ENCODE peak calls at places on chromosomes 5 and 9, in seven cellular contexts. O is body of pancreas, G is adrenal gland, R is breast epithelium, A is colonic mucosa, C is upper lobe of left lung, I is BE2C. N is an unnamed sample. For H3K4me1, the result is how much of the 10 kb centered on the place peaks cover.

GRCh38 chr5:53123702-53124101 is 14.1 kb upstream of the MOCS2 start:
- DNase-seq in C (no peak), R (no peak), I (no peak), A (no peak), O (no peak), G (no peak), N (no peak)

GRCh38 chr9:113899205-113899604 is 23.1 kb downstream of the ZNF618 start:
- DNase-seq in I (no peak), R (no peak), C (no peak), G (no peak), O (no peak), A (no peak), N (no peak)

GRCh38 chr9:128735373-128735772 is 11.4 kb upstream of the ZDHHC12 start:
- DNase-seq in I (peak), A (no peak), O (peak), R (no peak), C (no peak), G (peak), N (no peak)

GRCh38 chr5:181187500-181188213 is 17.3 kb downstream of the TRIM7 start:
- DNase-seq in R (peak), G (peak), O (peak), C (peak), I (peak), A (peak), N (peak)

GRCh38 chr5:41517909-41518308 is 7.5 kb upstream of the PLCXD3 start:
- DNase-seq in O (no peak), R (no peak), C (no peak), I (no peak), G (no peak), A (no peak), N (no peak)

GRCh38 chr5:39198080-39198479 is 21.3 kb downstream of the FYB1 start:
- DNase-seq in G (no peak), C (no peak), I (no peak), O (no peak), A (no peak), R (no peak), N (no peak)

GRCh38 chr5:150138551-150139265 is 16.9 kb downstream of the PDGFRB start:
- DNase-seq in I (no peak), O (peak), A (no peak), R (peak), C (peak), G (peak), N (no peak)

GRCh38 chr9:110744753-110745522 is 76.3 kb downstream of the MUSK start:
- DNase-seq in I (no peak), O (peak), C (no peak), G (peak), A (no peak), R (no peak), N (peak)

GRCh38 chr5:154756871-154757646 is 1.9 kb downstream of the LARP1 start:
- DNase-seq in A (peak), I (peak), C (peak), G (peak), R (no peak), O (peak), N (peak)

GRCh38 chr5:74294231-74294705 is 346.3 kb downstream of the ENC1 start:
- DNase-seq in A (no peak), O (no peak), I (no peak), R (no peak), G (no peak), C (no peak), N (peak)

GRCh38 chr9:105290401-105290800 is 46.0 kb downstream of the SLC44A1 start:
- DNase-seq in O (peak), C (no peak), R (no peak), G (no peak), A (no peak), I (no peak), N (no peak)

GRCh38 chr5:10036136-10036535 is 213.6 kb downstream of the ATPSCKMT start:
- DNase-seq in O (no peak), C (no peak), A (no peak), G (no peak), I (peak), R (no peak), N (no peak)

GRCh38 chr5:176609724-176610429 is at the start of gene GPRIN1:
- DNase-seq in G (no peak), I (peak), C (peak), R (no peak), O (peak), A (peak), N (peak)

GRCh38 chr9:95229230-95229933 is 88.1 kb downstream of the FANCC start:
- DNase-seq in C (no peak), O (no peak), R (no peak), A (no peak), G (no peak), I (no peak), N (no peak)

GRCh38 chr5:18761801-18762200 is 1127.5 kb downstream of the TAF11L14 start:
- DNase-seq in I (no peak), R (no peak), G (no peak), C (no peak), A (no peak), O (no peak), N (no peak)

GRCh38 chr9:117377046-117377445 is 37.8 kb downstream of the ASTN2 start:
- DNase-seq in O (peak), R (no peak), I (peak), C (no peak), G (no peak), A (no peak), N (no peak)

GRCh38 chr9:89654025-89654662 is 49.3 kb downstream of the GADD45G start:
- DNase-seq in A (no peak), I (no peak), O (peak), G (no peak), C (no peak), R (no peak), N (no peak)

GRCh38 chr5:149063901-149064478 is 1.1 kb upstream of the SH3TC2 start:
- DNase-seq in C (no peak), R (no peak), O (no peak), A (no peak), I (no peak), G (no peak), N (no peak)

GRCh38 chr5:135371738-135372232 is 27.2 kb downstream of the MACROH2A1 start:
- DNase-seq in O (no peak), A (no peak), G (no peak), R (no peak), I (no peak), C (no peak), N (no peak)

DNA sequence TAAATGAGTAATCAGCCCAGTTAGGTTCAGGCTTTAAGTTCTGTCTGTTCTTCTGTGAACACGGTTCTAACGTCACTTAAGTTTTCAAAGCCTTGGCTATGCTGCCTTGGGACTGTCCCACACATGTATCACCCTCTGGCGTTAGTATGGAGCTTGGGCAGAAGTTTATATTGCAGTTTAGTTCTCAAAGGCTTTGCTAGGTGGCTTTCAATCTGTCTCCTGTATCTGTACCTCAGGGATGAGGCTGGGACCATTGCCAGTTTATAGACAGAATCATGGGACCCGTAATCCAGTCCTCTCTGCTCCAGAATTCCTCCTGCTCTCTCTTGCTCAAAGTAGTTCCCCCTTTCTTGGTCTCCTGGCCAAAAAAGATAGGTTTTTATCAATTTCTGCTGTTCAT is 12.1 kb downstream of the C9orf40 start:
- DNase-seq in O (peak), I (no peak), R (no peak), C (no peak), A (peak), G (no peak), N (no peak)
- TF ChIP-seq CTCF in O (peak), I (no peak), R (no peak), C (no peak), A (no peak), G (no peak), N (no peak)

GRCh38 chr5:108278285-108279240 is 103.3 kb downstream of the FBXL17 start:
- DNase-seq in R (no peak), A (no peak), I (no peak), C (no peak), O (no peak), G (no peak), N (no peak)
- H3K4me3 ChIP-seq in R (no peak), A (no peak), I (no peak), C (no peak), O (no peak), G (no peak), N (no peak)

GRCh38 chr9:124279531-124280175 is 21.9 kb downstream of the NEK6 start:
- DNase-seq in C (no peak), O (no peak), R (no peak), G (no peak), A (no peak), I (no peak), N (no peak)

GRCh38 chr9:124278054-124278540 is 20.3 kb downstream of the NEK6 start:
- DNase-seq in C (no peak), R (no peak), G (no peak), I (no peak), O (no peak), A (no peak), N (no peak)

GRCh38 chr9:124280176-124280691 is 22.5 kb downstream of the NEK6 start:
- DNase-seq in A (no peak), O (no peak), R (no peak), C (no peak), G (peak), I (no peak), N (no peak)

GRCh38 chr9:124274738-124275137 is 17.0 kb downstream of the NEK6 start:
- DNase-seq in C (no peak), I (no peak), R (no peak), O (no peak), G (no peak), A (no peak), N (no peak)

DNA sequence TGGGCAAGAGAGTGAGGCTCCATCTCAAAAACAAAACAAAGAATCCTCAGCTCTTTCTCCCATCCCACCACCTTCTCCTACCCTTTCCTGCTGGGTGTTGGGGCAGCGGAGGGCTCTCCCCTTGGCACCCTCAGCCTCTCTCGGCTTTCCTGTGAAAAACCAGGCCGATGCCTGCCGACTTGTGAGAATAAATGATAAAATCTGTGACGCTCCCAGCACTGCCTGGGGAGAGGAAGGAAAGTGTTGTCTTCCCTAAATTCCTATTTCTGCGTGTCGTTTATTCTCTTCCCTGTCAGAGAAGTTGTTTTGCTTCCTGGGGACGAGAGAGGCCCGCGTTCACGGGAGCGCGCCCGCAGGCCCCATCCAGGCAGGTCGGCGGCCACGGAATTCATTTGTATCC is 19.7 kb downstream of the NEK6 start:
- DNase-seq in C (no peak), R (no peak), O (no peak), I (no peak), G (no peak), A (no peak), N (no peak)
- H3K4me1 ChIP-seq in C (under half), R (under half), O (under half), I (under half), G (under half), A (under half), N (under half)

DNA sequence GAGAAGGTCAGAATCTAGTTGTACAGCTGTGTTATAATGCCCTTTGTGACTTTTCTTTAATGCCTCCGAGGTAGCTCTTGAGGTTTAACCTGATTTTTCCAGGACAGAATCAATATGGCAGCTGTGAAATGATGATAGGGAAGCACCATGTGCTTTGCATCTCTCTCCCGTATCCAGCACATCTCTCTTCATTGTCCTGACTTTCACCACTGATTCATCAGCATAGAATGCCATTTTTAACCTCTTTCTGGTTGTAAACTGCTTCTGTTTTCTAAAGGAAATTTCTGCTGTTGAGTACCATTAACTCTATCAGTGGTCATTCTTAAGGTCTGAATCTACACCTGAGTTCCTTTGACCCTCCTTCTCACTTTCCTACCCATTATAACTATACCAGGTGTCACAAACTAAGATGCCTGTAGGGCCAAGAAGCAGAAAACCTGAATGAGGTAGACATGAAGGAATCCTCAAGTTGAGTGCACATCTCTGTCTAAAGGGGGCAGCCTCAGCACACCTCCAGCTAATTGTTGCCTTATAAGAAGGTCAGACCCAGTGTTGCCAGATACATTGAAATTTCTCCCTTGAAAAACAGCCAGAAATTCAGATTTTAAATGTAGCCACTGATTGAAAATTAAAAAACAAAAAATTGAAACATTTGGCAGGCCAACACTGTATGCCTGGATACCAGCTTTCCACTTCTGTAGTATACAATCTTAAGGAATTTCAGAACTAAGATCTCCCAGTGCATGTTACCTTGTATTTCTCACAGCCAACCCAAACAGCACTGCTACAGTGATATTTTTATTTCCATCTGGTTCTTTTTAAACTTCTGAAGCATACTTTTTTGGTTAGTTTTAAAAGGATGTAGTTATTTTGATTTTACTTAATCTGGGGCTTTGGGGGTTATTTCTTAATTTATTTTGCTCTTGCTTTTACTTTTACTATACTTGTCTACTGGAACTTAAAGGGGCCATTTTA is 35.8 kb upstream of the TLX3 start:
- DNase-seq in O (no peak), C (no peak), A (no peak), G (no peak), I (peak), R (no peak), N (no peak)
- TF ChIP-seq CTCF in O (peak), C (no peak), A (no peak), G (no peak), I (peak), R (no peak), N (no peak)

GRCh38 chr9:87502446-87503232 is 5.0 kb downstream of the DAPK1 start:
- DNase-seq in I (no peak), O (peak), A (peak), G (no peak), R (no peak), C (no peak), N (no peak)
- H3K4me3 ChIP-seq in I (no peak), O (no peak), A (no peak), G (no peak), R (no peak), C (no peak), N (no peak)

GRCh38 chr5:34756781-34757624 is 82.0 kb upstream of the TTC23L start:
- DNase-seq in I (no peak), G (peak), R (no peak), A (peak), O (peak), C (no peak), N (no peak)

GRCh38 chr5:34749431-34749872 is 89.5 kb upstream of the TTC23L start:
- DNase-seq in I (no peak), R (no peak), C (no peak), G (no peak), A (no peak), O (no peak), N (no peak)

GRCh38 chr5:34748431-34748830 is 90.5 kb upstream of the TTC23L start:
- DNase-seq in A (no peak), O (no peak), G (no peak), C (no peak), R (no peak), I (no peak), N (no peak)

DNA sequence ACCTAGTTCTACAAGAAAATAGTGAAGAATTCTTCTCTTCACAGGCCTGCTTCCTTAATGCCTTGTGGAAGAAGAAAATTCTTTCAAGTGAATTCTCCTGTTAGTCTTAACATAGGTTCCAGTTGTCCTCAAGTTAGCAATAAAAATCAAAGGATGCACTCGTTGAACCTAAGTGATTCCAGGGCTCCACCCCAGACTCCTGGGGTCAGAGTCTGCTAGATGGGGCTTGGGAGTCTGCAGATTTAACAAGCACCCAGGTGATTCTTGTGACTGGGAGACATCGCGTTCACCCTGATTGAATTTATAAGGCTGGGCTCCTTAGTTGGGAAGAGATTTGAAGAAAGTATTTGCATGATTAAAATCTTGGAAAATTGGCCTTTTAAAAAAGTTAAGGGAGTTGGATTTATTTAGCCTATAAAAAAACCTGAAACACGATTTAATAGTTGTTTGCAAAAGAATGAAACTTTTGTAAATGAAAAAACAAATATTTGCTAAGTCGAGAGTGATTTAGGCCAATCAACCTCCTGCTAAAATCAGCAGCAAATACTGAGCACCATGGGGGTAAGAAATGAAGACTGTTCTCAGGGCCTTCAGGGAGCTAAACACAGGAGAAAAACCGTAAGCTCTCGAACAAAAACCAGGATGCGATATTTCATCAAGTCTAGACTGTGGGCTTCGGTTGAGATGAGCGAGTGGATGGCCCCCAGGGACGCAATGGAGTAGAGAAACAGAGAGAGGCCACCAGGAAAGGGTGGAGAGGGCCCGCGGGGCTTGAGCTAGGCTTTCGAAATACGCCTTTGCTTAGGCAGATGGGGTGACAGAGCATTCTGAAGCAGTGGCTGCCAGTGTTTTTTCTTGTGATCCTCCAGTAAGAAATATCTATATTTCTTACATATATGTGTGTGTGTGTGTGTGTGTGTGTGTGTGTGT is 86.9 kb upstream of the TTC23L start:
- DNase-seq in C (no peak), G (no peak), O (peak), R (no peak), I (no peak), A (peak), N (peak)
- H3K4me1 ChIP-seq in C (under half), G (under half), O (under half), R (under half), I (under half), A (under half), N (under half)

GRCh38 chr9:133534346-133535284 is at the start of gene ADAMTSL2:
- DNase-seq in A (peak), O (peak), I (peak), C (peak), R (no peak), G (peak), N (peak)

GRCh38 chr9:133531293-133531692 is 3.2 kb upstream of the ADAMTSL2 start:
- DNase-seq in C (no peak), O (no peak), A (no peak), I (no peak), R (no peak), G (no peak), N (no peak)

GRCh38 chr9:133535285-133535877 is 877 bp downstream of the ADAMTSL2 start:
- DNase-seq in I (no peak), R (no peak), G (no peak), O (no peak), A (no peak), C (peak), N (no peak)

GRCh38 chr9:133533878-133534277 is 626 bp upstream of the ADAMTSL2 start:
- DNase-seq in I (peak), A (no peak), R (no peak), G (no peak), O (no peak), C (peak), N (peak)

GRCh38 chr9:133532937-133533668 is 1.4 kb upstream of the ADAMTSL2 start:
- DNase-seq in O (peak), R (no peak), A (peak), I (peak), G (peak), C (peak), N (peak)
- TF ChIP-seq CTCF in O (peak), R (peak), A (no peak), I (peak), G (peak), C (peak), N (peak)

DNA sequence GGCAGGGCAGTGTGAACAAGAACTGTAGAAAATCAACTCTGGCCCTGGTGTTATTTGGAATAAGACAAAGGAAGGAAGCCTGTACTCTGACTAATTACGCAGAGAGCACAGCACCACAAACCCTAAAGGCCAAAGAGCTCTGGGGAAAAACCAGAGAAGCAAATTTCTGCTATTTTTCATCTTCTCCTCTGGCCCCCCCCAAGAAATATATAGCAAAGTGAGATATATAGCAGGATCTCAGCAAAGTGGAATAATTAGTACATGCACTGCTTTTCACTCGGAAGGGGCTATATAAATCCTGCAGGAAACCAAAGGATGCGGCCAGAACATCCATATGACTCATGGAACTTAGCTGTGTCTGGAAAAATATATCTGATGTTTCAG is 92.8 kb downstream of the GLDC start:
- DNase-seq in A (no peak), G (no peak), O (no peak), R (no peak), C (no peak), I (no peak), N (no peak)
- H3K4me3 ChIP-seq in A (no peak), G (no peak), O (no peak), R (no peak), C (no peak), I (no peak), N (no peak)

DNA sequence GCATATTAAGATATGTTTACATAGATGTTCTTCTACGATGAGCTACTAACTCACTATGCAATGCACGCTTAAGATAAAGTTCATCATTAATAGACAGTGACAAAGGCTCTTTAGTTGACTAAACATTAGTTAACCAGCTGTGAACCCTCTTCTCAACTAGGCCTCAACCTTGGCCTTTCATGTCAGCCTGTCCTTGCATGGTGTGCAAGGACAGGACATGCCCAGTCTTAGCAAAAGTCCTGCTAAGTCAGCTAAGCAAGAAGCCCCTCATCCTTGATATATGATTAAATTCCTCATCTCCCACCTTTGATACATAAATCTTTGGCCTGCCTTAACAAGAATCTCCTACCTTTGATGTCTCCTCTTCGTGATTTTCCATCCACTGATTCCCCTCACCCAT is 50.9 kb downstream of the PLPP1 start:
- DNase-seq in I (no peak), O (no peak), A (no peak), G (no peak), C (no peak), R (no peak), N (no peak)
- H3K4me1 ChIP-seq in I (under half), O (under half), A (under half), G (under half), C (under half), R (under half), N (under half)

N was measured in psoas muscle.